ENCODE peak calls at places on chromosomes 13 and 19, in nine cellular contexts. G is heart right ventricle; O is neural crest cell; C is CD4-positive, alpha-beta T cell; N is colonic mucosa; S is nephron progenitor cell; Y is Panc1; E is left ventricle myocardium inferior; Q is sigmoid colon. L is an unnamed sample.

GRCh38 chr19:5170329-5170745 is 170.3 kb downstream of the PTPRS start:
- DNase-seq in G (no peak), O (peak; percentile 52), C (peak; percentile 38), N (peak; percentile 39), S (peak; percentile 39), Y (no peak), E (no peak), Q (no peak), L (no peak)

GRCh38 chr13:106109391-106109791 is 426.1 kb downstream of the EFNB2 start:
- DNase-seq in G (no peak), O (no peak), C (no peak), N (no peak), S (no peak), Y (no peak), E (no peak), Q (no peak), L (no peak)

GRCh38 chr19:10887616-10888367 is 16.4 kb downstream of the CARM1 start:
- DNase-seq in G (no peak), O (no peak), C (no peak), N (no peak), S (peak; percentile 27), Y (no peak), E (no peak), Q (no peak), L (no peak)

GRCh38 chr19:55638864-55639359 is 1.9 kb upstream of the ZNF580 start:
- DNase-seq in G (no peak), O (peak; percentile 47), C (peak; percentile 48), N (no peak), S (no peak), Y (no peak), E (no peak), Q (no peak), L (peak; percentile 46)

GRCh38 chr13:108060111-108060510 is 155.2 kb downstream of the LIG4 start:
- DNase-seq in G (no peak), O (no peak), C (no peak), N (no peak), S (no peak), Y (no peak), E (no peak), Q (no peak), L (no peak)

GRCh38 chr19:1407662-1408299 is 395 bp downstream of the DAZAP1 start:
- DNase-seq in G (no peak), O (no peak), C (peak; percentile 38), N (peak; percentile 42), S (no peak), Y (no peak), E (peak; percentile 44), Q (peak; percentile 74), L (no peak)

GRCh38 chr13:37342205-37342604 is 236.7 kb upstream of the CSNK1A1L start:
- DNase-seq in G (no peak), O (no peak), C (no peak), N (no peak), S (no peak), Y (no peak), E (no peak), Q (no peak), L (no peak)

GRCh38 chr13:99172951-99173350 is 27.7 kb upstream of the UBAC2 start:
- DNase-seq in G (no peak), O (no peak), C (no peak), N (no peak), S (no peak), Y (no peak), E (no peak), Q (no peak), L (no peak)

GRCh38 chr19:30365121-30365800 is 6.9 kb upstream of the ZNF536 start:
- DNase-seq in G (no peak), O (no peak), C (no peak), N (no peak), S (no peak), Y (no peak), E (no peak), Q (no peak), L (no peak)

GRCh38 chr19:4831351-4832340 is at the start of gene TICAM1:
- DNase-seq in G (peak; percentile 77), O (no peak), C (peak; percentile 60), N (peak; percentile 87), S (peak; percentile 40), Y (no peak), E (peak; percentile 83), Q (peak; percentile 84), L (peak; percentile 71)

GRCh38 chr13:80361298-80361697 is 20.4 kb upstream of the SPRY2 start:
- DNase-seq in G (no peak), O (no peak), C (no peak), N (no peak), S (no peak), Y (no peak), E (no peak), Q (no peak), L (no peak)

GRCh38 chr13:80360298-80360827 is 19.4 kb upstream of the SPRY2 start:
- DNase-seq in G (no peak), O (no peak), C (no peak), N (no peak), S (no peak), Y (no peak), E (no peak), Q (no peak), L (no peak)

GRCh38 chr13:80362488-80362887 is 21.6 kb upstream of the SPRY2 start:
- DNase-seq in G (no peak), O (no peak), C (no peak), N (peak; percentile 37), S (no peak), Y (no peak), E (no peak), Q (no peak), L (no peak)

GRCh38 chr13:80363890-80364503 is 23.1 kb upstream of the SPRY2 start:
- DNase-seq in G (no peak), O (no peak), C (no peak), N (no peak), S (no peak), Y (no peak), E (no peak), Q (no peak), L (peak; percentile 45)

DNA sequence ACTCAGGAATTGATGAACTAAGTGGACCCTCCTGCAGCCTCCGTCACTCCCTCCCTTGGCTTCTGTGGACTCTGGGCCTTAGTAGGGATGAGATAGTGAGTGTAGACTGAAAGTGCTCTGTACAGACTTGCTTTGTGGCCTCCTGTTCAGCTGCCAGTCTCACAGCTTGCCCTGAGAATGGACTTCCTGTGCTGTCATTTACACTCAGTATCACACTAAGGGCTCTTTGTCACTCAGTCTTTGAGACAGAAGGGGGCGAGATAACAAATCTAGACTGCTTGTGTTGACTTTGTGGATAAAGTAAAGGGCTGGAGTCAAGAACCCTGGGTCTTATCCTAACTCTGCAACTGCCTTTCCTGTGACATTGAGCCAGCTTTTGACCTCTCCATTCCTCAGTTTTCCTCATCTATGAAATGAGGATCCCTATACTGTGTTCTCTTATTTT is 21.0 kb upstream of the SPRY2 start:
- DNase-seq in G (no peak), O (peak; percentile 19), C (no peak), N (peak; percentile 30), S (peak; percentile 5), Y (no peak), E (no peak), Q (no peak), L (no peak)
- TF ChIP-seq CTCF in G (no peak), O (no peak), C (no peak), N (no peak), S (no peak), Y (peak; percentile 22), E (no peak), Q (no peak), L (no peak)

DNA sequence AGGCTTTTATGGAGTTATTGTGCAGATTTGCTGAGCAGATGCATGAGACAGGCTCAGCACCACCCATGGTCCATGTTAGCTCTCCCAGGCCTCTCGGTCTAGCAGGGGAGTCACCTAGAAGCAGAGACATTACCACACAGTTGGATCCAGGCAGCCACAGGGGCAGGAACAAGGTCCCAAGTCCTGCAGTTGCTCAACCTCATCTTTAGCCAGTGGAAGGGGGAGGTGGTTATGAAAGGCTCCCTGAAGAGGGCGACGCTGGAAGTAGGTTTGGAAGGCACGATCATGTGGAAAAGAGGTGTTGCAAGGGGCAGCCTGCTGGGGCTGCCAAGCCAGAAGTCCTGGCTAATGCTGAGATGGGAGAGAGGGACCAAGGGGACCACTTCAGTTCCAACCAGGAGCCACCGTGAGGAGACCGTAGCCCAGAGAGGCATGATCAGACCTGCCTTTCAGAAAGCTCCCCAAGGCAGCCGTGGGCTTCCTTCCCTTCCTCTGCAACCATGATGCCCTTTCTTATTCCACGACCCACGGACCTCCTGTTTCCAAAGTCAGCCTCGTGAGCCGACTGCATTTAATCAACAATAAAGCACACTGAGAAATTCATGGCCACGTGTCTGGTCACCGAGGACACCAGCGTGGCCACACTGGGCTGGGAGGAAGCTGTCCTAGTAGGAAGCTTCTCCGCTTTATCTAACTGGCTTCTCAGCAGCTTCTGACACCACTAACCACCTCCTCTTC is 2.5 kb downstream of the AP1M1 start:
- DNase-seq in G (no peak), O (no peak), C (no peak), N (no peak), S (no peak), Y (no peak), E (no peak), Q (peak; percentile 78), L (peak; percentile 64)
- TF ChIP-seq CTCF in G (no peak), O (no peak), C (no peak), N (no peak), S (no peak), Y (no peak), E (no peak), Q (no peak), L (no peak)

DNA sequence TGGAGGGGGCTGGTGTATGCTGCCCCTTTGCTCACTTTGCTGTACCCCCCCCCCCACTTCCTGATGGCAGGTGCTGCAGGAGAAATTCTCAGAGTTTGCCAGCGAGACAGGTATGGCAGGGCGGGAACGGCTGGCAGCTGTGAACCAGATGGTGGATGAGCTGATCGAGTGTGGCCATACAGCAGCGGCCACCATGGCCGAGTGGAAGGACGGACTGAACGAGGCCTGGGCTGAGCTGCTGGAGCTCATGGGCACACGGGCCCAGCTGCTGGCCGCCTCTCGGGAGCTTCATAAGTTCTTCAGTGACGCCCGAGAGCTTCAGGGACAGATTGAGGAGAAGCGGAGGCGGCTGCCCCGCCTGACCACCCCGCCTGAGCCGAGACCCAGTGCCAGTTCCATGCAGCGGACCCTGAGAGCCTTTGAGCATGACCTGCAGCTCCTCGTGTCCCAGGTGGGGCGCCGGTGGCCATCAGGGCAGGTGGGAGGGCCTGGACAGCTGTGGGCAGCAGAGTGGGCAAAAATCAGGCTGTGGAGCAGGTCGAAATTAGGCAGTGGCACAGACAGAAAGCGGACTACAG is 19.6 kb upstream of the SHKBP1 start:
- DNase-seq in G (no peak), O (no peak), C (no peak), N (no peak), S (no peak), Y (no peak), E (no peak), Q (no peak), L (no peak)
- TF ChIP-seq CTCF in G (no peak), O (no peak), C (no peak), N (no peak), S (no peak), Y (no peak), E (no peak), Q (no peak), L (no peak)

DNA sequence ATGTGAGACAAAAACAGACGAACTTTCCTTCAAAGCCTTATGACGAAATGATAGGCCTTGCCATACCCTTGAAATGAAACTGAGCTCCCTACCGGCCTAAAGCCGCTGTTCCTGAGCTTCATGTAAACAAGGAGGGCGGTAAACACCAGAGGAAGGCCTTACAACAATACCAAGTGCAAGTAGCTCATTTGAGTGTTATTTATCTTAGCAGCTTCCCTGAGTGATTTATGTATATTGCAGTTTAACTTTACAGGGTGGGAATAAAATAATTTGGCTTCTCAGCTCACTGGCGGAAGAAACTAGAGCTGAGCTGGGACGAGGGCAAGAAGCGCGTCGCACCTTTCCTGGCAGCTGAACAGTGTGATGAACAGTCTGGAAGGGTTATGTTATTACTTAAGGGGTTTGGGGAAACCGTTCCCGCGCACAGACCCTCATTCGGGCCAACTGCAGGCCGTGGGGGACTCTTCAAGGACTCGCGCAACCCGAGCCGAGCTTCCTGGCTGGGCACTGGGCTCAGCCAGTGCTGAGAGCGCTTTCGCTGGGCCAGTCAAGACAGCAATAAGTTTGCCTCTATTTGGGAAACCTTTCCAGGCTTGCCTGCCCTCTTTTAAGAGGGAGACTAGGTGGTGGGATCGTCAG is 111.3 kb downstream of the KCNRG start:
- DNase-seq in G (no peak), O (no peak), C (no peak), N (peak; percentile 46), S (peak; percentile 25), Y (no peak), E (no peak), Q (no peak), L (peak; percentile 35)
- TF ChIP-seq CTCF in G (no peak), O (no peak), C (no peak), N (no peak), S (no peak), Y (no peak), E (no peak), Q (no peak), L (no peak)